ENCODE peak calls at places on chromosomes 6 and 20, in four cellular contexts. R, V, F and C are unnamed samples.

GRCh38 chr20:20235681-20236080 is 132.2 kb upstream of the INSM1 start:
- DNase-seq in V (no peak), R (no peak), F (no peak), C (no peak)

GRCh38 chr6:73854998-73855718 is 159.2 kb downstream of the CD109 start:
- DNase-seq in R (peak), V (peak), F (no peak), C (peak)

GRCh38 chr20:51487076-51487475 is 55.4 kb downstream of the NFATC2 start:
- DNase-seq in R (no peak), F (no peak), V (no peak), C (no peak)

GRCh38 chr6:5081955-5082354 is 3.2 kb upstream of the PPP1R3G start:
- DNase-seq in F (no peak), R (no peak), V (no peak), C (no peak)

GRCh38 chr6:55014321-55015088 is 159.8 kb upstream of the HCRTR2 start:
- DNase-seq in F (no peak), R (no peak), V (no peak), C (peak)

GRCh38 chr6:70520575-70520974 is 46.2 kb upstream of the SDHAF4 start:
- DNase-seq in R (peak), F (no peak), V (peak), C (peak)

GRCh38 chr6:109239918-109240321 is 142.3 kb downstream of the CD164 start:
- DNase-seq in R (no peak), F (no peak), V (no peak), C (no peak)

GRCh38 chr6:5520796-5521195 is 259.5 kb downstream of the FARS2 start:
- DNase-seq in R (no peak), F (no peak), V (no peak), C (no peak)

GRCh38 chr6:125792680-125793079 is 1.9 kb downstream of the NCOA7 start:
- DNase-seq in R (peak), V (no peak), F (no peak), C (peak)